ENCODE peak calls at places on chromosomes 11 and 22, in ten cellular contexts. S is lower lobe of right lung; O is GM23338; N is CD8-positive, alpha-beta memory T cell; R is neural progenitor cell; M is A549; D is body of pancreas; C is lower leg skin; Y is CD4-positive, CD25-positive, alpha-beta regulatory T cell; F is right atrium auricular region. H is an unnamed sample.

GRCh38 chr22:46061431-46062231 is 84.7 kb upstream of the WNT7B start:
- DNase-seq in S (peak; percentile 46), O (peak; percentile 83), N (no peak), R (peak; percentile 84), M (no peak), D (no peak), C (no peak), Y (no peak), F (no peak), H (no peak)

GRCh38 chr22:37502342-37503182 is 16.4 kb upstream of the MFNG start:
- DNase-seq in S (peak; percentile 86), O (no peak), N (no peak), R (no peak), M (peak; percentile 36), D (peak; percentile 93), C (no peak), Y (no peak), F (no peak), H (no peak)

GRCh38 chr11:126829716-126830115 is 170.9 kb downstream of the KIRREL3 start:
- DNase-seq in S (no peak), O (no peak), N (no peak), R (no peak), M (no peak), D (no peak), C (no peak), Y (no peak), F (no peak), H (no peak)

GRCh38 chr11:62680825-62681240 is 2.0 kb upstream of the UBXN1 start:
- DNase-seq in S (no peak), O (peak; percentile 49), N (peak; percentile 4), R (peak; percentile 51), M (peak; percentile 80), D (peak; percentile 76), C (peak; percentile 71), Y (peak; percentile 77), F (peak; percentile 70), H (no peak)

GRCh38 chr11:126956664-126957063 is 43.9 kb downstream of the KIRREL3 start:
- DNase-seq in S (no peak), O (no peak), N (no peak), R (no peak), M (no peak), D (no peak), C (no peak), Y (no peak), F (no peak), H (no peak)

GRCh38 chr11:8705171-8705570 is 22.6 kb downstream of the RPL27A start:
- DNase-seq in S (peak; percentile 71), O (no peak), N (no peak), R (no peak), M (no peak), D (no peak), C (no peak), Y (no peak), F (no peak), H (no peak)

GRCh38 chr22:49243335-49243734 is 584.3 kb downstream of the BRD1 start:
- DNase-seq in S (no peak), O (no peak), N (no peak), R (no peak), M (no peak), D (no peak), C (no peak), Y (no peak), F (peak; percentile 18), H (no peak)

GRCh38 chr11:66467034-66467659 is 442 bp downstream of the PELI3 start:
- DNase-seq in S (peak; percentile 71), O (peak; percentile 64), N (no peak), R (peak; percentile 74), M (peak; percentile 73), D (peak; percentile 51), C (no peak), Y (peak; percentile 52), F (no peak), H (peak; percentile 42)

GRCh38 chr11:112745958-112746357 is 215.3 kb upstream of the NCAM1 start:
- DNase-seq in S (no peak), O (no peak), N (no peak), R (no peak), M (no peak), D (no peak), C (no peak), Y (no peak), F (no peak), H (no peak)

GRCh38 chr11:69647761-69648497 is 7.0 kb downstream of the CCND1 start:
- DNase-seq in S (no peak), O (no peak), N (no peak), R (no peak), M (no peak), D (no peak), C (no peak), Y (no peak), F (no peak), H (no peak)

GRCh38 chr11:83979593-83979992 is 693.4 kb upstream of the CCDC90B start:
- DNase-seq in S (no peak), O (peak; percentile 3), N (no peak), R (no peak), M (no peak), D (no peak), C (no peak), Y (no peak), F (no peak), H (no peak)

GRCh38 chr11:83982825-83983224 is 696.7 kb upstream of the CCDC90B start:
- DNase-seq in S (no peak), O (no peak), N (no peak), R (no peak), M (no peak), D (no peak), C (no peak), Y (no peak), F (no peak), H (no peak)

GRCh38 chr11:83975984-83976383 is 689.8 kb upstream of the CCDC90B start:
- DNase-seq in S (no peak), O (no peak), N (no peak), R (no peak), M (no peak), D (no peak), C (no peak), Y (no peak), F (no peak), H (no peak)

GRCh38 chr11:83978942-83979341 is 692.8 kb upstream of the CCDC90B start:
- DNase-seq in S (no peak), O (no peak), N (no peak), R (no peak), M (no peak), D (no peak), C (no peak), Y (no peak), F (no peak), H (no peak)
- H3K4me3 ChIP-seq in S (no peak overlapping the region), O (no peak overlapping the region), N (no peak overlapping the region), R (no peak overlapping the region), M (no peak overlapping the region), D (no peak overlapping the region), C (no peak overlapping the region), Y (no peak overlapping the region), F (no peak overlapping the region), H (no peak overlapping the region)

DNA sequence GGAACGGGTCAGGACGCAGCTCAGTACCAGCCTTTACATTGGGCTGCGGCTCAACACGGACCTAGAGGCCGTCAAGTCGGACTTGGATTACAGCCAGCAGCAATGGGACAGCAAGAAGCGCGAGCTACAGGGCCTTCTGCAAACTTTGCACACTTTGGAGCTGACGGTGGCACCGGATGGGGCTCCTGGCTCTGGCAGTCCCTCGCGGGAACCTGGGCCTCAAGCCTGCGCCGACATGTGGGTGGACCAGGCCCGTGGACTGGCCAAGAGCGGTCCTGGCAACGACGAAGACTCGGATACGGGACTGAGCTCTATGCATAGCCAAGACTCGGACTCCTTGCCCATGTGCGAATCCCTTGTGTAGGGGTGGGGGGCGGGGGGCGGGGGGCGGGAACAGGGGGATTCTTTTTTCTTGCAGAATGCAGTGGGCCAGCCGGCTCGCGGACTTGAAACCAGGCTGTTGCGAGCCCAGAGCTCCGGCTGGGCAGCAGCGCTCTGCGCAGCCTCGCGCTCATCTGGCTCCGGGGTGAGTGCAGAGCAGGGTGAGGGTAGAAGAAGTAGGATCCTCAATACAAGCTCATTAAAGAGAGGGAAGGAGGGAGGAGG is 1.7 kb downstream of the RASSF10 start:
- DNase-seq in S (peak; percentile 57), O (peak; percentile 51), N (no peak), R (peak; percentile 74), M (no peak), D (no peak), C (no peak), Y (no peak), F (no peak), H (no peak)
- H3K4me3 ChIP-seq in S (peak overlapping the region; percentile 51), O (peak overlapping the region; percentile 70), N (no peak overlapping the region), R (peak overlapping the region; percentile 54), M (peak overlapping the region; percentile 66), D (no peak overlapping the region), C (peak overlapping the region; percentile 15), Y (no peak overlapping the region), F (peak overlapping the region; percentile 51), H (no peak overlapping the region)

GRCh38 chr11:35142481-35143207 is 3.7 kb downstream of the CD44 start:
- DNase-seq in S (no peak), O (peak; percentile 41), N (no peak), R (peak; percentile 33), M (no peak), D (peak; percentile 15), C (no peak), Y (peak; percentile 78), F (no peak), H (no peak)
- H3K4me3 ChIP-seq in S (peak overlapping the region; percentile 82), O (no peak overlapping the region), N (peak overlapping the region; percentile 62), R (no peak overlapping the region), M (no peak overlapping the region), D (no peak overlapping the region), C (no peak overlapping the region), Y (peak overlapping the region; percentile 100), F (no peak overlapping the region), H (peak overlapping the region; percentile 85)

GRCh38 chr22:47453049-47453448 is 690.6 kb downstream of the TBC1D22A start:
- DNase-seq in S (no peak), O (no peak), N (no peak), R (no peak), M (no peak), D (no peak), C (no peak), Y (no peak), F (no peak), H (no peak)
- H3K4me3 ChIP-seq in S (no peak overlapping the region), O (no peak overlapping the region), N (no peak overlapping the region), R (no peak overlapping the region), M (no peak overlapping the region), D (no peak overlapping the region), C (no peak overlapping the region), Y (no peak overlapping the region), F (no peak overlapping the region), H (no peak overlapping the region)

GRCh38 chr22:20919718-20920117 is 2.5 kb downstream of the CRKL start:
- DNase-seq in S (no peak), O (no peak), N (no peak), R (no peak), M (no peak), D (no peak), C (no peak), Y (no peak), F (no peak), H (no peak)
- H3K4me3 ChIP-seq in S (peak overlapping the region; percentile 87), O (peak overlapping the region; percentile 99), N (peak overlapping the region; percentile 55), R (peak overlapping the region; percentile 98), M (peak overlapping the region; percentile 89), D (no peak overlapping the region), C (peak overlapping the region; percentile 20), Y (peak overlapping the region; percentile 99), F (peak overlapping the region; percentile 78), H (peak overlapping the region; percentile 87)

DNA sequence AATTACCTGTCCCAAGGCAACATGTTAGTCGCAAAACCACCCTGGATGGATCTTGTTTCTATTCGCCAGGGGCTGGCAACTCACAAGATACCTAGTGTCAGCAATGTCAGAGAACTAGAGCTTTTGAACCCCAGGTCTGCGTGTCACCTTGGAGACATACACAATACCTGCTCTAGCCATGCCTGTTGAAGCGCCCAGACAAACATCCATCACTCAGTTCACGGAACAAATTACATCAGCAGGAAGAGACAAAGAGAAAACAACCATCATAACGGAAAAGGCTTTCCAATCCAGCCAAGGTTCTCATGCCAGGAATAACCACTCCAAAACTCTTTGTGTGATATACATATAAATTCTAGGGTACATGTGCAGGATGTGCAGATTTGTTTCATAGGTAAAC is 2.2 kb downstream of the CD59 start:
- DNase-seq in S (no peak), O (no peak), N (no peak), R (no peak), M (no peak), D (no peak), C (no peak), Y (no peak), F (no peak), H (no peak)
- H3K4me3 ChIP-seq in S (peak overlapping the region; percentile 98), O (no peak overlapping the region), N (no peak overlapping the region), R (no peak overlapping the region), M (peak overlapping the region; percentile 75), D (no peak overlapping the region), C (no peak overlapping the region), Y (peak overlapping the region; percentile 26), F (peak overlapping the region; percentile 88), H (no peak overlapping the region)

H was measured in effector memory CD4-positive, alpha-beta T cell.